ENCODE peak calls at places on chromosomes 11 and 22, in six cellular contexts. One of them, this sample, is unnamed.

GRCh38 chr22:44130076-44130711 is 50.5 kb upstream of the PARVG start:
- DNase-seq in stimulated activated naive B cell treated with anti-CD40 and anti-IgM and Interleukin-4, amounts not matched to agents 10 μg/mL and 1 μg/mL and 100 μg/mL, for 72 hours: no peak
- DNase-seq in GM19239: no peak
- DNase-seq in stimulated activated CD4-positive, alpha-beta T cell treated with anti-CD3 and anti-CD28 coated beads, TNF-alpha, amount 100 ng/mL, for 48 hours: no peak
- DNase-seq in AG08395: no peak
- DNase-seq in frontal cortex: no peak
- DNase-seq in this sample: no peak

GRCh38 chr11:120786206-120786735 is 237.6 kb upstream of the TBCEL start:
- DNase-seq in AG08395: no peak
- DNase-seq in stimulated activated naive B cell treated with anti-CD40 and anti-IgM and Interleukin-4, amounts not matched to agents 10 μg/mL and 1 μg/mL and 100 μg/mL, for 72 hours: no peak
- DNase-seq in frontal cortex: no peak
- DNase-seq in stimulated activated CD4-positive, alpha-beta T cell treated with anti-CD3 and anti-CD28 coated beads, TNF-alpha, amount 100 ng/mL, for 48 hours: no peak
- DNase-seq in GM19239: no peak
- DNase-seq in this sample: no peak

GRCh38 chr11:108616549-108616948 is 23.0 kb upstream of the EXPH5 start:
- DNase-seq in stimulated activated CD4-positive, alpha-beta T cell treated with anti-CD3 and anti-CD28 coated beads, TNF-alpha, amount 100 ng/mL, for 48 hours: no peak
- DNase-seq in AG08395: peak
- DNase-seq in frontal cortex: no peak
- DNase-seq in GM19239: no peak
- DNase-seq in stimulated activated naive B cell treated with anti-CD40 and anti-IgM and Interleukin-4, amounts not matched to agents 10 μg/mL and 1 μg/mL and 100 μg/mL, for 72 hours: no peak
- DNase-seq in this sample: no peak

GRCh38 chr22:50357222-50357621 is 14.1 kb downstream of the PPP6R2 start:
- DNase-seq in stimulated activated CD4-positive, alpha-beta T cell treated with anti-CD3 and anti-CD28 coated beads, TNF-alpha, amount 100 ng/mL, for 48 hours: no peak
- DNase-seq in frontal cortex: no peak
- DNase-seq in stimulated activated naive B cell treated with anti-CD40 and anti-IgM and Interleukin-4, amounts not matched to agents 10 μg/mL and 1 μg/mL and 100 μg/mL, for 72 hours: no peak
- DNase-seq in GM19239: no peak
- DNase-seq in AG08395: no peak
- DNase-seq in this sample: no peak

GRCh38 chr11:68099474-68100405 is 21.4 kb downstream of the CHKA start:
- DNase-seq in AG08395: no peak
- DNase-seq in stimulated activated CD4-positive, alpha-beta T cell treated with anti-CD3 and anti-CD28 coated beads, TNF-alpha, amount 100 ng/mL, for 48 hours: no peak
- DNase-seq in GM19239: no peak
- DNase-seq in frontal cortex: no peak
- DNase-seq in stimulated activated naive B cell treated with anti-CD40 and anti-IgM and Interleukin-4, amounts not matched to agents 10 μg/mL and 1 μg/mL and 100 μg/mL, for 72 hours: no peak
- DNase-seq in this sample: no peak

GRCh38 chr11:2547806-2548205 is 103.0 kb downstream of the KCNQ1 start:
- DNase-seq in GM19239: no peak
- DNase-seq in stimulated activated CD4-positive, alpha-beta T cell treated with anti-CD3 and anti-CD28 coated beads, TNF-alpha, amount 100 ng/mL, for 48 hours: no peak
- DNase-seq in AG08395: no peak
- DNase-seq in frontal cortex: no peak
- DNase-seq in stimulated activated naive B cell treated with anti-CD40 and anti-IgM and Interleukin-4, amounts not matched to agents 10 μg/mL and 1 μg/mL and 100 μg/mL, for 72 hours: no peak
- DNase-seq in this sample: no peak

GRCh38 chr11:19959697-19960096 is 200.6 kb downstream of the DBX1 start:
- DNase-seq in frontal cortex: no peak
- DNase-seq in AG08395: no peak
- DNase-seq in GM19239: no peak
- DNase-seq in stimulated activated naive B cell treated with anti-CD40 and anti-IgM and Interleukin-4, amounts not matched to agents 10 μg/mL and 1 μg/mL and 100 μg/mL, for 72 hours: no peak
- DNase-seq in stimulated activated CD4-positive, alpha-beta T cell treated with anti-CD3 and anti-CD28 coated beads, TNF-alpha, amount 100 ng/mL, for 48 hours: no peak
- DNase-seq in this sample: no peak

GRCh38 chr22:45743687-45744086 is 72.1 kb downstream of the ATXN10 start:
- DNase-seq in frontal cortex: no peak
- DNase-seq in stimulated activated CD4-positive, alpha-beta T cell treated with anti-CD3 and anti-CD28 coated beads, TNF-alpha, amount 100 ng/mL, for 48 hours: no peak
- DNase-seq in AG08395: no peak
- DNase-seq in GM19239: no peak
- DNase-seq in stimulated activated naive B cell treated with anti-CD40 and anti-IgM and Interleukin-4, amounts not matched to agents 10 μg/mL and 1 μg/mL and 100 μg/mL, for 72 hours: no peak
- DNase-seq in this sample: no peak

GRCh38 chr22:26756675-26757293 is 99.4 kb downstream of the MIAT start:
- DNase-seq in frontal cortex: peak
- DNase-seq in AG08395: peak
- DNase-seq in GM19239: peak
- DNase-seq in stimulated activated naive B cell treated with anti-CD40 and anti-IgM and Interleukin-4, amounts not matched to agents 10 μg/mL and 1 μg/mL and 100 μg/mL, for 72 hours: peak
- DNase-seq in stimulated activated CD4-positive, alpha-beta T cell treated with anti-CD3 and anti-CD28 coated beads, TNF-alpha, amount 100 ng/mL, for 48 hours: peak
- DNase-seq in this sample: no peak

GRCh38 chr11:14934641-14935351 is 37.4 kb downstream of the CALCA start:
- DNase-seq in stimulated activated naive B cell treated with anti-CD40 and anti-IgM and Interleukin-4, amounts not matched to agents 10 μg/mL and 1 μg/mL and 100 μg/mL, for 72 hours: no peak
- DNase-seq in frontal cortex: no peak
- DNase-seq in GM19239: no peak
- DNase-seq in AG08395: no peak
- DNase-seq in stimulated activated CD4-positive, alpha-beta T cell treated with anti-CD3 and anti-CD28 coated beads, TNF-alpha, amount 100 ng/mL, for 48 hours: no peak
- DNase-seq in this sample: no peak

GRCh38 chr11:123188508-123189165 is 6.4 kb downstream of the CLMP start:
- DNase-seq in stimulated activated naive B cell treated with anti-CD40 and anti-IgM and Interleukin-4, amounts not matched to agents 10 μg/mL and 1 μg/mL and 100 μg/mL, for 72 hours: no peak
- DNase-seq in frontal cortex: peak
- DNase-seq in stimulated activated CD4-positive, alpha-beta T cell treated with anti-CD3 and anti-CD28 coated beads, TNF-alpha, amount 100 ng/mL, for 48 hours: no peak
- DNase-seq in GM19239: no peak
- DNase-seq in AG08395: peak
- DNase-seq in this sample: no peak

This sample was measured in GM12864.